ENCODE peak calls at places on chromosomes 4 and X, in four cellular contexts. P, H, Y and J are unnamed samples.

GRCh38 chrX:15358533-15358932 is 23.2 kb upstream of the PIGA start:
- DNase-seq in P (no peak), Y (no peak), H (no peak), J (no peak)

GRCh38 chr4:187780070-187780469 is 215.5 kb upstream of the ZFP42 start:
- DNase-seq in Y (no peak), P (no peak), H (no peak), J (no peak)

GRCh38 chr4:38620025-38620424 is 44.0 kb upstream of the KLF3 start:
- DNase-seq in P (no peak), Y (no peak), H (no peak), J (no peak)

GRCh38 chr4:39947963-39948362 is 29.7 kb downstream of the PDS5A start:
- DNase-seq in Y (no peak), P (no peak), H (no peak), J (no peak)

GRCh38 chr4:86846921-86847320 is 2.3 kb downstream of the SLC10A6 start:
- DNase-seq in P (no peak), Y (no peak), H (no peak), J (peak; percentile 81)

GRCh38 chr4:145939241-145939640 is 618 bp upstream of the ZNF827 start:
- DNase-seq in P (no peak), H (no peak), Y (no peak), J (no peak)

GRCh38 chr4:64230709-64231310 is 178.4 kb downstream of the TECRL start:
- DNase-seq in Y (no peak), H (no peak), P (no peak), J (peak; percentile 14)

GRCh38 chrX:627510-627964 is 3.1 kb upstream of the SHOX start:
- DNase-seq in Y (no peak), H (no peak), P (no peak), J (no peak)

GRCh38 chrX:51420610-51421009 is 75.8 kb downstream of the NUDT11 start:
- DNase-seq in P (no peak), Y (peak; percentile 37), H (no peak), J (peak; percentile 36)

GRCh38 chr4:42104521-42104920 is 47.9 kb downstream of the BEND4 start:
- DNase-seq in P (no peak), Y (no peak), H (no peak), J (peak; percentile 48)

GRCh38 chrX:107675823-107676555 is 47.7 kb downstream of the PRPS1 start:
- DNase-seq in Y (peak; percentile 49), P (no peak), H (peak; percentile 52), J (peak; percentile 87)

GRCh38 chr4:152106113-152106763 is 345.4 kb upstream of the GATB start:
- DNase-seq in P (peak; percentile 64), H (peak; percentile 57), Y (peak; percentile 90), J (peak; percentile 95)

GRCh38 chrX:149949743-149950436 is 11.6 kb upstream of the EOLA2 start:
- DNase-seq in Y (no peak), H (no peak), P (no peak), J (no peak)

GRCh38 chr4:57193996-57194675 is 84.0 kb upstream of the IGFBP7 start:
- DNase-seq in H (no peak), Y (no peak), P (no peak), J (no peak)

GRCh38 chrX:124086411-124086810 is 124.9 kb downstream of the STAG2 start:
- DNase-seq in P (no peak), Y (no peak), H (no peak), J (no peak)

GRCh38 chrX:106718709-106719108 is 7.8 kb upstream of the RNF128 start:
- DNase-seq in P (no peak), Y (no peak), H (no peak), J (no peak)

GRCh38 chr4:1192091-1192492 is 19.7 kb upstream of the SPON2 start:
- DNase-seq in P (peak; percentile 68), Y (peak; percentile 94), H (peak; percentile 64), J (peak; percentile 99)

GRCh38 chr4:41156574-41156973 is 57.8 kb downstream of the APBB2 start:
- DNase-seq in Y (no peak), P (no peak), H (no peak), J (peak; percentile 72)

GRCh38 chr4:15913631-15913970 is 24.9 kb downstream of the FGFBP1 start:
- DNase-seq in H (no peak), P (peak; percentile 42), Y (no peak), J (peak; percentile 83)

GRCh38 chr4:76307670-76308014 is 1.1 kb downstream of the STBD1 start:
- DNase-seq in H (no peak), P (no peak), Y (peak; percentile 47), J (no peak)

GRCh38 chr4:69536980-69537379 is 41.3 kb upstream of the UGT2B4 start:
- DNase-seq in Y (no peak), P (no peak), H (no peak), J (no peak)

GRCh38 chr4:24456431-24456830 is 127.9 kb downstream of the DHX15 start:
- DNase-seq in Y (no peak), P (no peak), H (no peak), J (no peak)

GRCh38 chrX:73758253-73758652 is 195.3 kb downstream of the CHIC1 start:
- DNase-seq in P (no peak), H (no peak), Y (no peak), J (no peak)

GRCh38 chr4:173371292-173372192 is 788 bp downstream of the SAP30 start:
- DNase-seq in H (peak; percentile 75), P (peak; percentile 56), Y (peak; percentile 73), J (peak; percentile 71)

GRCh38 chrX:30967516-30967915 is 78.5 kb upstream of the TAB3 start:
- DNase-seq in Y (no peak), P (no peak), H (no peak), J (no peak)

GRCh38 chr4:86441175-86441960 is 81.5 kb upstream of the MAPK10 start:
- DNase-seq in P (no peak), H (no peak), Y (no peak), J (peak; percentile 14)

GRCh38 chrX:72540318-72540717 is 32.3 kb downstream of the HDAC8 start:
- DNase-seq in Y (no peak), H (no peak), P (no peak), J (peak; percentile 46)

GRCh38 chr4:87574996-87575395 is 33.3 kb upstream of the DSPP start:
- DNase-seq in Y (peak; percentile 30), P (no peak), H (no peak), J (peak; percentile 27)

GRCh38 chrX:37809970-37810369 is 30.1 kb downstream of the CYBB start:
- DNase-seq in H (no peak), P (no peak), Y (no peak), J (no peak)

GRCh38 chr4:121107507-121107906 is 35.2 kb upstream of the NDNF start:
- DNase-seq in H (no peak), Y (no peak), P (no peak), J (no peak)

GRCh38 chr4:121113680-121114079 is 41.3 kb upstream of the NDNF start:
- DNase-seq in P (no peak), Y (no peak), H (no peak), J (no peak)

GRCh38 chr4:121114756-121115155 is 42.4 kb upstream of the NDNF start:
- DNase-seq in Y (no peak), P (no peak), H (no peak), J (no peak)

GRCh38 chr4:121108557-121108956 is 36.2 kb upstream of the NDNF start:
- DNase-seq in H (no peak), P (no peak), Y (no peak), J (no peak)

DNA sequence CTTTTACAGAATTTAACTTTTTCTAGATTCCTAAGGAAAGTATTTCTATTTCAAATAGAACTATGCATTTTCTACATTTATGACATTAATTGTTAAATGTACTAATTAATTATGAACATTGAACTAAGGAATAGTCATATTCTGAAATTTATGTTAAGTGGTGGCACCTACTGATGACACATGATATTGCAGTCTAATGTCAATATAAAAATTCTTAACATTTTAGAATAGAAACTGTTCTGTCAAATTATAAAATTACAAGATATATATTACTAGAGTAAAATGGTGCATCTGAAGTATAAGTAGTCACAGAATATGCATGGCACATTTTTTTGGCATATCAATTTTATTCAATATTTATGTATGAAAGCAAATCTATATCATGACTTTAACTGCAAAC is 40.2 kb upstream of the NDNF start:
- DNase-seq in Y (no peak), P (no peak), H (no peak), J (no peak)
- TF ChIP-seq CTCF in Y (peak; percentile 17), P (peak; percentile 74), H (peak; percentile 50), J (peak; percentile 38)

GRCh38 chr4:153258750-153259149 is 54.5 kb downstream of the TRIM2 start:
- DNase-seq in P (no peak), H (no peak), Y (no peak), J (no peak)

GRCh38 chr4:153257151-153257620 is 52.9 kb downstream of the TRIM2 start:
- DNase-seq in H (no peak), Y (peak; percentile 31), P (no peak), J (peak; percentile 66)

GRCh38 chr4:153260152-153260551 is 55.9 kb downstream of the TRIM2 start:
- DNase-seq in Y (no peak), H (no peak), P (no peak), J (no peak)

GRCh38 chr4:153259679-153260078 is 55.4 kb downstream of the TRIM2 start:
- DNase-seq in H (no peak), P (no peak), Y (no peak), J (no peak)

GRCh38 chr4:153257966-153258365 is 53.7 kb downstream of the TRIM2 start:
- DNase-seq in H (no peak), Y (no peak), P (no peak), J (no peak)
- H3K4me3 ChIP-seq in H (no peak overlapping the region), Y (no peak overlapping the region), P (no peak overlapping the region), J (no peak overlapping the region)

GRCh38 chrX:9988762-9989161 is 21.6 kb downstream of the CLDN34 start:
- DNase-seq in P (no peak), H (no peak), Y (no peak), J (no peak)
- TF ChIP-seq CTCF in P (peak; percentile 70), H (peak; percentile 30), Y (peak; percentile 50), J (peak; percentile 44)

GRCh38 chrX:66163447-66163846 is 600 bp upstream of the HEPH start:
- DNase-seq in H (no peak), P (no peak), Y (no peak), J (no peak)
- H3K4me3 ChIP-seq in H (no peak overlapping the region), P (no peak overlapping the region), Y (no peak overlapping the region), J (no peak overlapping the region)

DNA sequence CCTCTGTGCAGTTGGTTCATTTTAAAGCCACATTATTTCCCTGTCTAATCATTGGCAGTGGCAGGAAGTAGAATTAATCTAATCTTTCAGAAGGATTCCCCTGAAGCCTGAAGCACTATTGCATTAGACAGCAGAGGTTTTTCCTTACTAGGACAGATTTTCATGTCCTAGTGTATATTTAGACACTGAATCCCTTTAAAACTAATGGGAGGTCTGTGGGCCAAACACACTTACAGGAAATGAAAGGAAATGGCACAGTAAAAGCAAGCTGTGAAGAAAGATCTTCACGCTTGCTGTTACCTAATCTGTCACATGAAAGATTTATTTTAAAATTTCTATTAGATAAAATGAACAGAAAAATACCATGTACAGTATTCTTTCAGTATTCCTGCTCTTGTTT is 165.2 kb downstream of the SLC39A8 start:
- DNase-seq in Y (no peak), H (no peak), P (no peak), J (peak; percentile 83)
- TF ChIP-seq CTCF in Y (no peak), H (no peak), P (no peak), J (no peak)